ENCODE peak calls at places on chromosome 5, in four cellular contexts. S is WTC11, F is K562, R is H1. A is an unnamed sample.

GRCh38 chr5:89110916-89111646 is 228.1 kb upstream of the MEF2C start:
- DNase-seq in S (no peak), R (no peak), F (no peak), A (no peak)

GRCh38 chr5:139649082-139649991 is 1.2 kb downstream of the CXXC5 start:
- DNase-seq in R (peak; percentile 85), S (peak; percentile 83), F (peak; percentile 62), A (peak; percentile 65)

GRCh38 chr5:77211013-77211690 is 672 bp downstream of the PDE8B start:
- DNase-seq in R (peak; percentile 65), F (no peak), S (peak; percentile 41), A (peak; percentile 79)

GRCh38 chr5:390571-391491 is 52.1 kb upstream of the EXOC3 start:
- DNase-seq in S (no peak), R (peak; percentile 45), F (no peak), A (no peak)

GRCh38 chr5:17802256-17802655 is 168.0 kb downstream of the TAF11L14 start:
- DNase-seq in S (peak; percentile 29), R (no peak), F (no peak), A (no peak)

GRCh38 chr5:168313596-168314204 is 22.3 kb downstream of the WWC1 start:
- DNase-seq in F (no peak), R (no peak), S (no peak), A (no peak)

GRCh38 chr5:180820788-180821321 is 18.2 kb upstream of the MGAT1 start:
- DNase-seq in F (no peak), S (no peak), R (no peak), A (no peak)

GRCh38 chr5:131379723-131380122 is 115.9 kb downstream of the CDC42SE2 start:
- DNase-seq in S (no peak), F (no peak), R (no peak), A (no peak)

GRCh38 chr5:135266975-135267374 is 132.1 kb downstream of the MACROH2A1 start:
- DNase-seq in S (no peak), F (no peak), R (no peak), A (no peak)

GRCh38 chr5:119302449-119302848 is 53.4 kb upstream of the TNFAIP8 start:
- DNase-seq in S (no peak), R (no peak), F (no peak), A (no peak)

GRCh38 chr5:119307170-119307569 is 48.6 kb upstream of the TNFAIP8 start:
- DNase-seq in R (no peak), S (no peak), F (no peak), A (no peak)

GRCh38 chr5:119302916-119303897 is 52.6 kb upstream of the TNFAIP8 start:
- DNase-seq in F (no peak), R (no peak), S (no peak), A (no peak)

GRCh38 chr5:119301947-119302346 is 53.9 kb upstream of the TNFAIP8 start:
- DNase-seq in S (no peak), R (no peak), F (no peak), A (no peak)

DNA sequence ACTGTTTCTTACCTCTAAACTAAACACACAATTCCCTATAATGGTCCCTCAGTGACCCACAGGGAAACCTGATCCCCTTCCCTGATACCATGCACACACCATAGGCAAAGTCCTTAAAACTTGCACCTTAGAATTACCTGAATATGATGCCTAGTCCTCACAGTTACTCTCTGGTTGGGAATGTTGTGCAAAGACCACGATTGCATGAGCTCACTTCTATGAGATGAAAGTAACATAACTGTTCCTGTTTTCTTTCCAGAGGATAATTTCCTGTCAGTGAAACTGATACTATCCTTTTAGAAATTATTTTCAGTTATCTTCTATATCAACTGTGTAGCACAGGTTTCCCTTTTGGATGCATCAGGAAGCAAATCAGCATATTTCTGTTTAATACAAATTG is 51.4 kb upstream of the TNFAIP8 start:
- DNase-seq in R (no peak), F (no peak), S (no peak), A (no peak)
- TF ChIP-seq TEAD4 in R (no peak), F (no peak), S (no peak), A (no peak)

GRCh38 chr5:81994679-81995078 is 22.9 kb downstream of the ATG10 start:
- DNase-seq in R (no peak), S (no peak), F (no peak), A (no peak)
- TF ChIP-seq TEAD4 in R (no peak), S (no peak), F (no peak), A (no peak)

DNA sequence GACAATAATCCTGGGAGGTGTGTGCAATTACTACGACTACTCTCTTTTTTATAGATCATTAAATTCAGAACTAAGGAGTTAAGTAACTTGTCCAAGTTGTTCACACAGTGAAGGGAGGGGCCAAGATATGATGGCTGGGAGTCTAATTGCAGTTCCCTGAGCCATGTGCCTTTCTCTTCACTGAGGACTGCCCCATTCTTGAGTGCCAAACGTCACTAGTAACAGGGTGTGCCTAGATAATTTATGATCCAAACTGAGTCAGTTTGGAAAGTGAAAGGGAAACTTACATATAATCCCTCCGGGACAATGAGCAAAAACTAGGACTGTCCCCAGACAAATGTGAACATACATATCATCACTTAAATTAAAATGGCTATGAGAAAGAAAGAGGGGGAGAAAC is 20.2 kb downstream of the IL7R start:
- DNase-seq in R (no peak), F (no peak), S (no peak), A (no peak)
- TF ChIP-seq TEAD4 in R (no peak), F (no peak), S (no peak), A (no peak)

DNA sequence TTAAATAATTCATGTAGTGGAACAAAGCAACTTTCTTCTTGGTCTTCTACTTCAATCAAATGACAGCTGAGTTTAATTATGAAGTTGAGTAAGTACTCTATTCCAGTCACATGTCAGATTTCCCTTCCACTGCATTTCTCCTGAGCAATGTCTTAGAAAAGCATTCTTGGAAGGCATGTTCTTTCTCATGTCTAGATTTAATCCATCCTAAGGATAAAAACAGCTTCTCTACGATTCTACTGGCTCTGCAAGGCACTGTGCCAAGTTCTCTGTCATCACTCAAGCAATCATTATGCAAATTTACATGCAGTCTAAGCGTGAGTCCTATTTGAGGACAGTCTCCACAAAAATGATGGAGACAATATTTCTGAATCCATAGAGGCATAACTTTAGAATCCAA is 142.4 kb downstream of the YIPF5 start:
- DNase-seq in F (no peak), R (no peak), S (no peak), A (no peak)
- TF ChIP-seq TEAD4 in F (no peak), R (no peak), S (no peak), A (no peak)

GRCh38 chr5:9444346-9444745 is 101.5 kb downstream of the SEMA5A start:
- DNase-seq in R (no peak), S (no peak), F (no peak), A (no peak)

GRCh38 chr5:9439651-9440292 is 106.1 kb downstream of the SEMA5A start:
- DNase-seq in F (no peak), S (no peak), R (no peak), A (no peak)

GRCh38 chr5:9441610-9442009 is 104.3 kb downstream of the SEMA5A start:
- DNase-seq in F (no peak), R (no peak), S (no peak), A (no peak)

GRCh38 chr5:9437741-9438240 is 108.1 kb downstream of the SEMA5A start:
- DNase-seq in F (no peak), S (no peak), R (no peak), A (no peak)

DNA sequence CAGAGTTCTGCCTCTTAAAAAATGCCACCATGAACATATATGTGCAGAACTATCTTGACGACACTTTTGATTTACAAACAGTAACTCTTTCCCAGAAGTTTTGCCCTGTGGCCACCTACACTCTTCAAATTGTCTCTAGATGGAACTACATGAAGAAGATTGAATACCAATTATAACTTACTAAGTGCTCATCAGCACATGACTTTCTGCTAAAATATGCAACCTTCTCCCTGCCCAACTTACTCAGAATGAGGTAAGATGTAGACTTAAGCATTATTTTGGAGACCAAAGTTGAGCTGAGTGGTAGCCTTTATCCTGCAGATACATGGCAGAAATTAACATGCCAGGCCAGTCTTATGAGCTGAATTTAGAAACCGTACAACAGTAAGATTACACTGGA is 105.4 kb downstream of the SEMA5A start:
- DNase-seq in S (no peak), R (no peak), F (no peak), A (no peak)
- TF ChIP-seq TEAD4 in S (no peak), R (no peak), F (no peak), A (no peak)

GRCh38 chr5:9715891-9716335 is 85.8 kb upstream of the TAS2R1 start:
- DNase-seq in F (no peak), R (no peak), S (no peak), A (no peak)

GRCh38 chr5:9714187-9714586 is 84.0 kb upstream of the TAS2R1 start:
- DNase-seq in F (no peak), S (no peak), R (no peak), A (peak; percentile 78)

GRCh38 chr5:9712506-9713285 is 82.5 kb upstream of the TAS2R1 start:
- DNase-seq in S (no peak), R (no peak), F (no peak), A (no peak)

GRCh38 chr5:9720361-9720760 is 90.2 kb upstream of the TAS2R1 start:
- DNase-seq in R (no peak), S (no peak), F (no peak), A (no peak)

GRCh38 chr5:9716838-9717281 is 86.7 kb upstream of the TAS2R1 start:
- DNase-seq in R (no peak), F (no peak), S (no peak), A (no peak)
- TF ChIP-seq TEAD4 in R (no peak), F (no peak), S (no peak), A (no peak)

DNA sequence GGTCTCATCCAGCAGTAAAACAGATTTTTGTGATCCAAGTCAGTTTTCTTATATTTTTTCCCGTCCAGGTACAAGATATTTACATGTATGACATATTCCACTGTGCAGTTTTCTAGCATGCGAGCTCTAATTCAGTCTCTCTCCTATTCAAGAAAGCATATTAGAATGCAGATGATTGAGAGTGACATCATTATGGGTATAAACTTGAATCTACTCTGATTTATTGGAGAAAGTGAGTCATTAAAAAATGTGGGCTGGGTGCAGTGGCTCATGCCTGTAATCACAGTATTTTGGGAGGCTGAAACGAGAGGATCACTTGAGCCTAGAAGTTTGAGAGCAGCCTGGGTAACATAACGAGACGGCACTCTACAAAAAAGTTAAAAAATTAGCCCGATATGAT is 6.2 kb downstream of the FER start:
- DNase-seq in R (no peak), S (no peak), F (no peak), A (no peak)
- TF ChIP-seq TEAD4 in R (no peak), S (no peak), F (no peak), A (no peak)